ENCODE peak calls at places on chromosome 1, in ten cellular contexts. One of them, this sample, is unnamed.

GRCh38 chr1:20530261-20530660 is 22.1 kb upstream of the FAM43B start:
- DNase-seq in NCI-H1105: no peak
- DNase-seq in A549: no peak
- DNase-seq in NCI-H510A treated with DMSO at 0.1 percent for 48 hours: no peak
- DNase-seq in T-helper 1 cell: no peak
- DNase-seq in CD8-positive, alpha-beta T cell: no peak
- DNase-seq in HEK293T: no peak
- DNase-seq in pancreas: no peak
- DNase-seq in NT2/D1: no peak
- DNase-seq in T-helper 9 cell: no peak
- DNase-seq in this sample: no peak

GRCh38 chr1:175075572-175076568 is 8.2 kb downstream of the TNN start:
- DNase-seq in NCI-H1105: no peak
- DNase-seq in A549: no peak
- DNase-seq in NCI-H510A treated with DMSO at 0.1 percent for 48 hours: no peak
- DNase-seq in T-helper 1 cell: no peak
- DNase-seq in CD8-positive, alpha-beta T cell: no peak
- DNase-seq in HEK293T: no peak
- DNase-seq in pancreas: no peak
- DNase-seq in NT2/D1: no peak
- DNase-seq in T-helper 9 cell: no peak
- DNase-seq in this sample: no peak

GRCh38 chr1:67948155-67949075 is 102.0 kb downstream of the DIRAS3 start:
- DNase-seq in NCI-H1105: no peak
- DNase-seq in A549: no peak
- DNase-seq in NCI-H510A treated with DMSO at 0.1 percent for 48 hours: no peak
- DNase-seq in T-helper 1 cell: no peak
- DNase-seq in CD8-positive, alpha-beta T cell: no peak
- DNase-seq in HEK293T: no peak
- DNase-seq in pancreas: no peak
- DNase-seq in NT2/D1: no peak
- DNase-seq in T-helper 9 cell: no peak
- DNase-seq in this sample: no peak

GRCh38 chr1:192805832-192806323 is 3.0 kb upstream of the RGS2 start:
- DNase-seq in NCI-H1105: no peak
- DNase-seq in A549: peak
- DNase-seq in NCI-H510A treated with DMSO at 0.1 percent for 48 hours: peak
- DNase-seq in T-helper 1 cell: no peak
- DNase-seq in CD8-positive, alpha-beta T cell: no peak
- DNase-seq in HEK293T: peak
- DNase-seq in pancreas: no peak
- DNase-seq in NT2/D1: no peak
- DNase-seq in T-helper 9 cell: no peak
- DNase-seq in this sample: no peak

GRCh38 chr1:30734106-30734505 is 10.7 kb upstream of the MATN1 start:
- DNase-seq in NCI-H1105: no peak
- DNase-seq in A549: no peak
- DNase-seq in NCI-H510A treated with DMSO at 0.1 percent for 48 hours: no peak
- DNase-seq in T-helper 1 cell: no peak
- DNase-seq in CD8-positive, alpha-beta T cell: no peak
- DNase-seq in HEK293T: no peak
- DNase-seq in pancreas: no peak
- DNase-seq in NT2/D1: no peak
- DNase-seq in T-helper 9 cell: no peak
- DNase-seq in this sample: no peak

GRCh38 chr1:160342520-160342919 is 530 bp downstream of the COPA start:
- DNase-seq in NCI-H1105: no peak
- DNase-seq in A549: no peak
- DNase-seq in NCI-H510A treated with DMSO at 0.1 percent for 48 hours: no peak
- DNase-seq in T-helper 1 cell: peak
- DNase-seq in CD8-positive, alpha-beta T cell: no peak
- DNase-seq in HEK293T: no peak
- DNase-seq in pancreas: no peak
- DNase-seq in NT2/D1: no peak
- DNase-seq in T-helper 9 cell: no peak
- DNase-seq in this sample: no peak

GRCh38 chr1:186255286-186255685 is 119.8 kb downstream of the TPR start:
- DNase-seq in NCI-H1105: no peak
- DNase-seq in A549: no peak
- DNase-seq in NCI-H510A treated with DMSO at 0.1 percent for 48 hours: no peak
- DNase-seq in T-helper 1 cell: no peak
- DNase-seq in CD8-positive, alpha-beta T cell: no peak
- DNase-seq in HEK293T: no peak
- DNase-seq in pancreas: no peak
- DNase-seq in NT2/D1: no peak
- DNase-seq in T-helper 9 cell: no peak
- DNase-seq in this sample: no peak

GRCh38 chr1:155725142-155725541 is 36.3 kb downstream of the DAP3 start:
- DNase-seq in NCI-H1105: no peak
- DNase-seq in A549: no peak
- DNase-seq in NCI-H510A treated with DMSO at 0.1 percent for 48 hours: no peak
- DNase-seq in T-helper 1 cell: no peak
- DNase-seq in CD8-positive, alpha-beta T cell: no peak
- DNase-seq in HEK293T: no peak
- DNase-seq in pancreas: no peak
- DNase-seq in NT2/D1: no peak
- DNase-seq in T-helper 9 cell: no peak
- DNase-seq in this sample: no peak

This sample was measured in NCI-H1436.